ENCODE peak calls at places on chromosomes 3 and 15, in six cellular contexts. R, P, X, G, O and V are unnamed samples.

GRCh38 chr3:41523897-41524296 is 324.6 kb downstream of the CTNNB1 start:
- DNase-seq in R (no peak), P (no peak), X (no peak), G (no peak), O (no peak), V (no peak)

GRCh38 chr15:50355612-50355905 is 561 bp upstream of the GABPB1 start:
- DNase-seq in R (no peak), P (no peak), X (no peak), G (no peak), O (no peak), V (no peak)

GRCh38 chr3:32569540-32570425 is 875 bp downstream of the DYNC1LI1 start:
- DNase-seq in R (peak), P (peak), X (no peak), G (peak), O (no peak), V (peak)

GRCh38 chr3:26078539-26078938 is 288.6 kb downstream of the OXSM start:
- DNase-seq in R (no peak), P (no peak), X (no peak), G (no peak), O (no peak), V (no peak)

GRCh38 chr3:86731501-86731901 is 259.4 kb downstream of the VGLL3 start:
- DNase-seq in R (no peak), P (no peak), X (no peak), G (no peak), O (no peak), V (no peak)

GRCh38 chr3:126356373-126357298 is 572 bp downstream of the KLF15 start:
- DNase-seq in R (peak), P (no peak), X (peak), G (peak), O (peak), V (peak)

GRCh38 chr3:59542276-59542675 is 492.5 kb upstream of the CFAP20DC start:
- DNase-seq in R (no peak), P (no peak), X (no peak), G (no peak), O (no peak), V (no peak)

GRCh38 chr3:65262554-65262953 is 574.8 kb upstream of the ADAMTS9 start:
- DNase-seq in R (peak), P (peak), X (no peak), G (no peak), O (no peak), V (no peak)

GRCh38 chr15:93943607-93944006 is 287.8 kb upstream of the MCTP2 start:
- DNase-seq in R (no peak), P (no peak), X (no peak), G (no peak), O (no peak), V (peak)

GRCh38 chr3:8500208-8500961 is 1.2 kb upstream of the LMCD1 start:
- DNase-seq in R (peak), P (no peak), X (peak), G (peak), O (peak), V (peak)

GRCh38 chr3:50649451-50649931 is 25.2 kb upstream of the DOCK3 start:
- DNase-seq in R (peak), P (no peak), X (no peak), G (no peak), O (no peak), V (no peak)

GRCh38 chr3:72972706-72973030 is 23.9 kb upstream of the PPP4R2 start:
- DNase-seq in R (no peak), P (no peak), X (no peak), G (no peak), O (no peak), V (no peak)